ENCODE peak calls at places on chromosomes 1 and 21, in nine cellular contexts. One of them, this sample, is unnamed.

GRCh38 chr1:161071886-161072371 is 2.2 kb upstream of the ARHGAP30 start:
- DNase-seq in iris pigment epithelial cell: peak; percentile 39
- DNase-seq in progenitor cell of endocrine pancreas: peak; percentile 41
- DNase-seq in activated CD4-positive, CD25-positive, alpha-beta regulatory T cell: no peak
- DNase-seq in T-helper 17 cell: peak; percentile 27
- DNase-seq in activated T-cell treated with anti-CD3 and anti-CD28 coated beads, Interleukin-2, amount 50 U/mL, for 72 hours: peak; percentile 58
- DNase-seq in Daoy: peak; percentile 51
- DNase-seq in stimulated activated CD4-positive, alpha-beta T cell treated with anti-CD3 and anti-CD28 coated beads, Interleukin-2, amount 100 ng/mL, for 48 hours: peak; percentile 41
- DNase-seq in HTR-8/SVneo: peak; percentile 38
- DNase-seq in this sample: no peak

GRCh38 chr1:116256875-116257823 is 115.9 kb upstream of the ATP1A1 start:
- DNase-seq in activated CD4-positive, CD25-positive, alpha-beta regulatory T cell: no peak
- DNase-seq in iris pigment epithelial cell: no peak
- DNase-seq in Daoy: no peak
- DNase-seq in stimulated activated CD4-positive, alpha-beta T cell treated with anti-CD3 and anti-CD28 coated beads, Interleukin-2, amount 100 ng/mL, for 48 hours: peak; percentile 8
- DNase-seq in HTR-8/SVneo: no peak
- DNase-seq in activated T-cell treated with anti-CD3 and anti-CD28 coated beads, Interleukin-2, amount 50 U/mL, for 72 hours: peak; percentile 48
- DNase-seq in T-helper 17 cell: no peak
- DNase-seq in progenitor cell of endocrine pancreas: no peak
- DNase-seq in this sample: no peak

GRCh38 chr1:47876587-47876963 is 120.6 kb downstream of the TRABD2B start:
- DNase-seq in activated CD4-positive, CD25-positive, alpha-beta regulatory T cell: no peak
- DNase-seq in HTR-8/SVneo: no peak
- DNase-seq in activated T-cell treated with anti-CD3 and anti-CD28 coated beads, Interleukin-2, amount 50 U/mL, for 72 hours: no peak
- DNase-seq in stimulated activated CD4-positive, alpha-beta T cell treated with anti-CD3 and anti-CD28 coated beads, Interleukin-2, amount 100 ng/mL, for 48 hours: no peak
- DNase-seq in progenitor cell of endocrine pancreas: no peak
- DNase-seq in T-helper 17 cell: no peak
- DNase-seq in Daoy: no peak
- DNase-seq in iris pigment epithelial cell: no peak
- DNase-seq in this sample: no peak

GRCh38 chr1:1137256-1138045 is 21.6 kb upstream of the C1orf159 start:
- DNase-seq in T-helper 17 cell: peak; percentile 73
- DNase-seq in activated T-cell treated with anti-CD3 and anti-CD28 coated beads, Interleukin-2, amount 50 U/mL, for 72 hours: peak; percentile 85
- DNase-seq in stimulated activated CD4-positive, alpha-beta T cell treated with anti-CD3 and anti-CD28 coated beads, Interleukin-2, amount 100 ng/mL, for 48 hours: peak; percentile 57
- DNase-seq in Daoy: no peak
- DNase-seq in progenitor cell of endocrine pancreas: no peak
- DNase-seq in activated CD4-positive, CD25-positive, alpha-beta regulatory T cell: peak; percentile 50
- DNase-seq in iris pigment epithelial cell: no peak
- DNase-seq in HTR-8/SVneo: no peak
- DNase-seq in this sample: peak; percentile 69

GRCh38 chr1:54940027-54940426 is 40.4 kb upstream of the TMEM61 start:
- DNase-seq in T-helper 17 cell: no peak
- DNase-seq in activated CD4-positive, CD25-positive, alpha-beta regulatory T cell: no peak
- DNase-seq in iris pigment epithelial cell: peak; percentile 39
- DNase-seq in HTR-8/SVneo: no peak
- DNase-seq in progenitor cell of endocrine pancreas: no peak
- DNase-seq in Daoy: no peak
- DNase-seq in activated T-cell treated with anti-CD3 and anti-CD28 coated beads, Interleukin-2, amount 50 U/mL, for 72 hours: no peak
- DNase-seq in stimulated activated CD4-positive, alpha-beta T cell treated with anti-CD3 and anti-CD28 coated beads, Interleukin-2, amount 100 ng/mL, for 48 hours: no peak
- DNase-seq in this sample: no peak

GRCh38 chr1:94119796-94120590 is 955 bp downstream of the ABCA4 start:
- DNase-seq in iris pigment epithelial cell: peak; percentile 53
- DNase-seq in stimulated activated CD4-positive, alpha-beta T cell treated with anti-CD3 and anti-CD28 coated beads, Interleukin-2, amount 100 ng/mL, for 48 hours: no peak
- DNase-seq in activated CD4-positive, CD25-positive, alpha-beta regulatory T cell: no peak
- DNase-seq in progenitor cell of endocrine pancreas: no peak
- DNase-seq in Daoy: no peak
- DNase-seq in T-helper 17 cell: no peak
- DNase-seq in HTR-8/SVneo: no peak
- DNase-seq in activated T-cell treated with anti-CD3 and anti-CD28 coated beads, Interleukin-2, amount 50 U/mL, for 72 hours: no peak
- DNase-seq in this sample: no peak

GRCh38 chr1:54906586-54906985 is 19.6 kb upstream of the DHCR24 start:
- DNase-seq in iris pigment epithelial cell: no peak
- DNase-seq in progenitor cell of endocrine pancreas: no peak
- DNase-seq in activated T-cell treated with anti-CD3 and anti-CD28 coated beads, Interleukin-2, amount 50 U/mL, for 72 hours: no peak
- DNase-seq in HTR-8/SVneo: no peak
- DNase-seq in T-helper 17 cell: no peak
- DNase-seq in stimulated activated CD4-positive, alpha-beta T cell treated with anti-CD3 and anti-CD28 coated beads, Interleukin-2, amount 100 ng/mL, for 48 hours: no peak
- DNase-seq in Daoy: no peak
- DNase-seq in activated CD4-positive, CD25-positive, alpha-beta regulatory T cell: no peak
- DNase-seq in this sample: no peak

GRCh38 chr1:84833198-84833597 is 59.8 kb downstream of the LPAR3 start:
- DNase-seq in HTR-8/SVneo: no peak
- DNase-seq in progenitor cell of endocrine pancreas: no peak
- DNase-seq in activated CD4-positive, CD25-positive, alpha-beta regulatory T cell: no peak
- DNase-seq in stimulated activated CD4-positive, alpha-beta T cell treated with anti-CD3 and anti-CD28 coated beads, Interleukin-2, amount 100 ng/mL, for 48 hours: no peak
- DNase-seq in T-helper 17 cell: no peak
- DNase-seq in activated T-cell treated with anti-CD3 and anti-CD28 coated beads, Interleukin-2, amount 50 U/mL, for 72 hours: no peak
- DNase-seq in Daoy: no peak
- DNase-seq in iris pigment epithelial cell: no peak
- DNase-seq in this sample: no peak

GRCh38 chr1:2108213-2108876 is 58.1 kb downstream of the PRKCZ start:
- DNase-seq in activated CD4-positive, CD25-positive, alpha-beta regulatory T cell: no peak
- DNase-seq in Daoy: peak; percentile 49
- DNase-seq in HTR-8/SVneo: peak; percentile 36
- DNase-seq in T-helper 17 cell: no peak
- DNase-seq in stimulated activated CD4-positive, alpha-beta T cell treated with anti-CD3 and anti-CD28 coated beads, Interleukin-2, amount 100 ng/mL, for 48 hours: no peak
- DNase-seq in activated T-cell treated with anti-CD3 and anti-CD28 coated beads, Interleukin-2, amount 50 U/mL, for 72 hours: no peak
- DNase-seq in progenitor cell of endocrine pancreas: no peak
- DNase-seq in iris pigment epithelial cell: peak; percentile 61
- DNase-seq in this sample: no peak

GRCh38 chr21:35932232-35932911 is 128.0 kb downstream of the SETD4 start:
- DNase-seq in HTR-8/SVneo: peak; percentile 59
- DNase-seq in iris pigment epithelial cell: peak; percentile 91
- DNase-seq in Daoy: peak; percentile 90
- DNase-seq in progenitor cell of endocrine pancreas: no peak
- DNase-seq in activated T-cell treated with anti-CD3 and anti-CD28 coated beads, Interleukin-2, amount 50 U/mL, for 72 hours: peak; percentile 24
- DNase-seq in stimulated activated CD4-positive, alpha-beta T cell treated with anti-CD3 and anti-CD28 coated beads, Interleukin-2, amount 100 ng/mL, for 48 hours: no peak
- DNase-seq in T-helper 17 cell: no peak
- DNase-seq in activated CD4-positive, CD25-positive, alpha-beta regulatory T cell: no peak
- DNase-seq in this sample: no peak

GRCh38 chr1:227058321-227058751 is 118.2 kb downstream of the COQ8A start:
- DNase-seq in HTR-8/SVneo: peak; percentile 9
- DNase-seq in progenitor cell of endocrine pancreas: no peak
- DNase-seq in stimulated activated CD4-positive, alpha-beta T cell treated with anti-CD3 and anti-CD28 coated beads, Interleukin-2, amount 100 ng/mL, for 48 hours: no peak
- DNase-seq in activated CD4-positive, CD25-positive, alpha-beta regulatory T cell: no peak
- DNase-seq in Daoy: peak; percentile 11
- DNase-seq in activated T-cell treated with anti-CD3 and anti-CD28 coated beads, Interleukin-2, amount 50 U/mL, for 72 hours: no peak
- DNase-seq in iris pigment epithelial cell: peak; percentile 93
- DNase-seq in T-helper 17 cell: no peak
- DNase-seq in this sample: no peak

GRCh38 chr1:185917646-185918045 is 183.5 kb downstream of the HMCN1 start:
- DNase-seq in T-helper 17 cell: no peak
- DNase-seq in HTR-8/SVneo: no peak
- DNase-seq in progenitor cell of endocrine pancreas: peak; percentile 18
- DNase-seq in activated CD4-positive, CD25-positive, alpha-beta regulatory T cell: no peak
- DNase-seq in iris pigment epithelial cell: peak; percentile 55
- DNase-seq in Daoy: peak; percentile 9
- DNase-seq in activated T-cell treated with anti-CD3 and anti-CD28 coated beads, Interleukin-2, amount 50 U/mL, for 72 hours: no peak
- DNase-seq in stimulated activated CD4-positive, alpha-beta T cell treated with anti-CD3 and anti-CD28 coated beads, Interleukin-2, amount 100 ng/mL, for 48 hours: no peak
- DNase-seq in this sample: no peak

GRCh38 chr1:67469431-67469830 is 39.2 kb upstream of the SERBP1 start:
- DNase-seq in progenitor cell of endocrine pancreas: no peak
- DNase-seq in stimulated activated CD4-positive, alpha-beta T cell treated with anti-CD3 and anti-CD28 coated beads, Interleukin-2, amount 100 ng/mL, for 48 hours: no peak
- DNase-seq in T-helper 17 cell: no peak
- DNase-seq in activated CD4-positive, CD25-positive, alpha-beta regulatory T cell: no peak
- DNase-seq in iris pigment epithelial cell: no peak
- DNase-seq in activated T-cell treated with anti-CD3 and anti-CD28 coated beads, Interleukin-2, amount 50 U/mL, for 72 hours: no peak
- DNase-seq in HTR-8/SVneo: no peak
- DNase-seq in Daoy: no peak
- DNase-seq in this sample: no peak

GRCh38 chr1:214215583-214215982 is 65.4 kb upstream of the SMYD2 start:
- DNase-seq in HTR-8/SVneo: no peak
- DNase-seq in iris pigment epithelial cell: no peak
- DNase-seq in Daoy: no peak
- DNase-seq in T-helper 17 cell: no peak
- DNase-seq in activated CD4-positive, CD25-positive, alpha-beta regulatory T cell: no peak
- DNase-seq in progenitor cell of endocrine pancreas: no peak
- DNase-seq in activated T-cell treated with anti-CD3 and anti-CD28 coated beads, Interleukin-2, amount 50 U/mL, for 72 hours: no peak
- DNase-seq in stimulated activated CD4-positive, alpha-beta T cell treated with anti-CD3 and anti-CD28 coated beads, Interleukin-2, amount 100 ng/mL, for 48 hours: no peak
- DNase-seq in this sample: no peak

GRCh38 chr1:27141266-27142003 is 13.5 kb downstream of the SLC9A1 start:
- DNase-seq in activated CD4-positive, CD25-positive, alpha-beta regulatory T cell: no peak
- DNase-seq in Daoy: no peak
- DNase-seq in iris pigment epithelial cell: no peak
- DNase-seq in progenitor cell of endocrine pancreas: no peak
- DNase-seq in T-helper 17 cell: no peak
- DNase-seq in stimulated activated CD4-positive, alpha-beta T cell treated with anti-CD3 and anti-CD28 coated beads, Interleukin-2, amount 100 ng/mL, for 48 hours: no peak
- DNase-seq in HTR-8/SVneo: no peak
- DNase-seq in activated T-cell treated with anti-CD3 and anti-CD28 coated beads, Interleukin-2, amount 50 U/mL, for 72 hours: no peak
- DNase-seq in this sample: no peak

GRCh38 chr1:47474278-47475193 is 36.7 kb downstream of the FOXD2 start:
- DNase-seq in stimulated activated CD4-positive, alpha-beta T cell treated with anti-CD3 and anti-CD28 coated beads, Interleukin-2, amount 100 ng/mL, for 48 hours: no peak
- DNase-seq in Daoy: peak; percentile 17
- DNase-seq in activated CD4-positive, CD25-positive, alpha-beta regulatory T cell: no peak
- DNase-seq in HTR-8/SVneo: no peak
- DNase-seq in iris pigment epithelial cell: no peak
- DNase-seq in progenitor cell of endocrine pancreas: no peak
- DNase-seq in T-helper 17 cell: no peak
- DNase-seq in activated T-cell treated with anti-CD3 and anti-CD28 coated beads, Interleukin-2, amount 50 U/mL, for 72 hours: no peak
- DNase-seq in this sample: no peak

GRCh38 chr1:45769261-45769932 is 18.9 kb upstream of the IPP start:
- DNase-seq in iris pigment epithelial cell: peak; percentile 86
- DNase-seq in progenitor cell of endocrine pancreas: no peak
- DNase-seq in stimulated activated CD4-positive, alpha-beta T cell treated with anti-CD3 and anti-CD28 coated beads, Interleukin-2, amount 100 ng/mL, for 48 hours: no peak
- DNase-seq in Daoy: peak; percentile 81
- DNase-seq in T-helper 17 cell: no peak
- DNase-seq in activated CD4-positive, CD25-positive, alpha-beta regulatory T cell: no peak
- DNase-seq in activated T-cell treated with anti-CD3 and anti-CD28 coated beads, Interleukin-2, amount 50 U/mL, for 72 hours: no peak
- DNase-seq in HTR-8/SVneo: peak; percentile 21
- DNase-seq in this sample: no peak

GRCh38 chr1:201584510-201584991 is 45.6 kb downstream of the NAV1 start:
- DNase-seq in Daoy: peak; percentile 62
- DNase-seq in activated T-cell treated with anti-CD3 and anti-CD28 coated beads, Interleukin-2, amount 50 U/mL, for 72 hours: no peak
- DNase-seq in iris pigment epithelial cell: peak; percentile 71
- DNase-seq in activated CD4-positive, CD25-positive, alpha-beta regulatory T cell: no peak
- DNase-seq in T-helper 17 cell: no peak
- DNase-seq in stimulated activated CD4-positive, alpha-beta T cell treated with anti-CD3 and anti-CD28 coated beads, Interleukin-2, amount 100 ng/mL, for 48 hours: no peak
- DNase-seq in HTR-8/SVneo: no peak
- DNase-seq in progenitor cell of endocrine pancreas: no peak
- DNase-seq in this sample: no peak

GRCh38 chr1:55703726-55704363 is 488.7 kb upstream of the USP24 start:
- DNase-seq in HTR-8/SVneo: no peak
- DNase-seq in stimulated activated CD4-positive, alpha-beta T cell treated with anti-CD3 and anti-CD28 coated beads, Interleukin-2, amount 100 ng/mL, for 48 hours: no peak
- DNase-seq in activated T-cell treated with anti-CD3 and anti-CD28 coated beads, Interleukin-2, amount 50 U/mL, for 72 hours: no peak
- DNase-seq in Daoy: no peak
- DNase-seq in T-helper 17 cell: no peak
- DNase-seq in activated CD4-positive, CD25-positive, alpha-beta regulatory T cell: no peak
- DNase-seq in iris pigment epithelial cell: no peak
- DNase-seq in progenitor cell of endocrine pancreas: no peak
- DNase-seq in this sample: no peak

GRCh38 chr1:9593492-9594465 is 5.1 kb downstream of the TMEM201 start:
- DNase-seq in T-helper 17 cell: no peak
- DNase-seq in Daoy: peak; percentile 82
- DNase-seq in HTR-8/SVneo: peak; percentile 34
- DNase-seq in progenitor cell of endocrine pancreas: peak; percentile 37
- DNase-seq in iris pigment epithelial cell: peak; percentile 77
- DNase-seq in activated CD4-positive, CD25-positive, alpha-beta regulatory T cell: no peak
- DNase-seq in activated T-cell treated with anti-CD3 and anti-CD28 coated beads, Interleukin-2, amount 50 U/mL, for 72 hours: peak; percentile 44
- DNase-seq in stimulated activated CD4-positive, alpha-beta T cell treated with anti-CD3 and anti-CD28 coated beads, Interleukin-2, amount 100 ng/mL, for 48 hours: peak; percentile 22
- DNase-seq in this sample: no peak

GRCh38 chr21:34923626-34924025 is 125.5 kb downstream of the RUNX1 start:
- DNase-seq in iris pigment epithelial cell: no peak
- DNase-seq in activated T-cell treated with anti-CD3 and anti-CD28 coated beads, Interleukin-2, amount 50 U/mL, for 72 hours: no peak
- DNase-seq in progenitor cell of endocrine pancreas: no peak
- DNase-seq in stimulated activated CD4-positive, alpha-beta T cell treated with anti-CD3 and anti-CD28 coated beads, Interleukin-2, amount 100 ng/mL, for 48 hours: no peak
- DNase-seq in Daoy: no peak
- DNase-seq in T-helper 17 cell: no peak
- DNase-seq in activated CD4-positive, CD25-positive, alpha-beta regulatory T cell: no peak
- DNase-seq in HTR-8/SVneo: no peak
- DNase-seq in this sample: no peak

GRCh38 chr21:33286076-33286475 is 19.9 kb downstream of the IL10RB start:
- DNase-seq in progenitor cell of endocrine pancreas: no peak
- DNase-seq in iris pigment epithelial cell: no peak
- DNase-seq in HTR-8/SVneo: no peak
- DNase-seq in stimulated activated CD4-positive, alpha-beta T cell treated with anti-CD3 and anti-CD28 coated beads, Interleukin-2, amount 100 ng/mL, for 48 hours: no peak
- DNase-seq in activated CD4-positive, CD25-positive, alpha-beta regulatory T cell: no peak
- DNase-seq in Daoy: no peak
- DNase-seq in T-helper 17 cell: no peak
- DNase-seq in activated T-cell treated with anti-CD3 and anti-CD28 coated beads, Interleukin-2, amount 50 U/mL, for 72 hours: no peak
- DNase-seq in this sample: no peak

GRCh38 chr21:31318971-31319370 is 25.1 kb downstream of the TIAM1 start:
- DNase-seq in progenitor cell of endocrine pancreas: no peak
- DNase-seq in iris pigment epithelial cell: peak; percentile 52
- DNase-seq in HTR-8/SVneo: no peak
- DNase-seq in T-helper 17 cell: no peak
- DNase-seq in activated T-cell treated with anti-CD3 and anti-CD28 coated beads, Interleukin-2, amount 50 U/mL, for 72 hours: no peak
- DNase-seq in Daoy: no peak
- DNase-seq in stimulated activated CD4-positive, alpha-beta T cell treated with anti-CD3 and anti-CD28 coated beads, Interleukin-2, amount 100 ng/mL, for 48 hours: no peak
- DNase-seq in activated CD4-positive, CD25-positive, alpha-beta regulatory T cell: no peak
- DNase-seq in this sample: no peak

GRCh38 chr1:194175251-194175650 is 988.8 kb upstream of the B3GALT2 start:
- DNase-seq in activated T-cell treated with anti-CD3 and anti-CD28 coated beads, Interleukin-2, amount 50 U/mL, for 72 hours: no peak
- DNase-seq in progenitor cell of endocrine pancreas: no peak
- DNase-seq in activated CD4-positive, CD25-positive, alpha-beta regulatory T cell: no peak
- DNase-seq in HTR-8/SVneo: no peak
- DNase-seq in Daoy: no peak
- DNase-seq in T-helper 17 cell: no peak
- DNase-seq in iris pigment epithelial cell: no peak
- DNase-seq in stimulated activated CD4-positive, alpha-beta T cell treated with anti-CD3 and anti-CD28 coated beads, Interleukin-2, amount 100 ng/mL, for 48 hours: no peak
- DNase-seq in this sample: no peak

GRCh38 chr1:228650141-228650540 is 85.1 kb upstream of the RHOU start:
- DNase-seq in stimulated activated CD4-positive, alpha-beta T cell treated with anti-CD3 and anti-CD28 coated beads, Interleukin-2, amount 100 ng/mL, for 48 hours: no peak
- DNase-seq in activated T-cell treated with anti-CD3 and anti-CD28 coated beads, Interleukin-2, amount 50 U/mL, for 72 hours: no peak
- DNase-seq in Daoy: no peak
- DNase-seq in T-helper 17 cell: no peak
- DNase-seq in HTR-8/SVneo: no peak
- DNase-seq in iris pigment epithelial cell: no peak
- DNase-seq in progenitor cell of endocrine pancreas: peak; percentile 28
- DNase-seq in activated CD4-positive, CD25-positive, alpha-beta regulatory T cell: no peak
- DNase-seq in this sample: no peak

GRCh38 chr1:246831543-246831942 is 100.2 kb downstream of the AHCTF1 start:
- DNase-seq in T-helper 17 cell: no peak
- DNase-seq in iris pigment epithelial cell: no peak
- DNase-seq in Daoy: no peak
- DNase-seq in progenitor cell of endocrine pancreas: no peak
- DNase-seq in activated CD4-positive, CD25-positive, alpha-beta regulatory T cell: no peak
- DNase-seq in stimulated activated CD4-positive, alpha-beta T cell treated with anti-CD3 and anti-CD28 coated beads, Interleukin-2, amount 100 ng/mL, for 48 hours: no peak
- DNase-seq in HTR-8/SVneo: no peak
- DNase-seq in activated T-cell treated with anti-CD3 and anti-CD28 coated beads, Interleukin-2, amount 50 U/mL, for 72 hours: no peak
- DNase-seq in this sample: no peak

GRCh38 chr1:29556657-29557056 is 320.3 kb downstream of the PTPRU start:
- DNase-seq in iris pigment epithelial cell: no peak
- DNase-seq in activated CD4-positive, CD25-positive, alpha-beta regulatory T cell: no peak
- DNase-seq in progenitor cell of endocrine pancreas: no peak
- DNase-seq in activated T-cell treated with anti-CD3 and anti-CD28 coated beads, Interleukin-2, amount 50 U/mL, for 72 hours: no peak
- DNase-seq in HTR-8/SVneo: no peak
- DNase-seq in stimulated activated CD4-positive, alpha-beta T cell treated with anti-CD3 and anti-CD28 coated beads, Interleukin-2, amount 100 ng/mL, for 48 hours: no peak
- DNase-seq in T-helper 17 cell: no peak
- DNase-seq in Daoy: no peak
- DNase-seq in this sample: no peak

GRCh38 chr1:33349778-33350610 is 29.1 kb upstream of the A3GALT2 start:
- DNase-seq in progenitor cell of endocrine pancreas: peak; percentile 75
- DNase-seq in activated T-cell treated with anti-CD3 and anti-CD28 coated beads, Interleukin-2, amount 50 U/mL, for 72 hours: peak; percentile 86
- DNase-seq in Daoy: peak; percentile 95
- DNase-seq in HTR-8/SVneo: peak; percentile 85
- DNase-seq in activated CD4-positive, CD25-positive, alpha-beta regulatory T cell: peak; percentile 72
- DNase-seq in T-helper 17 cell: peak; percentile 65
- DNase-seq in stimulated activated CD4-positive, alpha-beta T cell treated with anti-CD3 and anti-CD28 coated beads, Interleukin-2, amount 100 ng/mL, for 48 hours: peak; percentile 76
- DNase-seq in iris pigment epithelial cell: peak; percentile 80
- DNase-seq in this sample: peak; percentile 69

This sample was measured in T-helper 22 cell.